ENCODE peak calls at places on chromosomes 6 and 20, in six cellular contexts. R, M, E, V, F and B are unnamed samples.

GRCh38 chr20:47263502-47264084 is 92.9 kb downstream of the ZMYND8 start:
- DNase-seq in R (no peak), M (no peak), E (no peak), V (no peak), F (no peak), B (peak; percentile 30)

GRCh38 chr6:35687658-35688604 is 784 bp downstream of the FKBP5 start:
- DNase-seq in R (peak; percentile 71), M (peak; percentile 93), E (peak; percentile 22), V (no peak), F (peak; percentile 67), B (peak; percentile 86)

GRCh38 chr6:80205404-80205803 is 98.9 kb downstream of the BCKDHB start:
- DNase-seq in R (no peak), M (no peak), E (no peak), V (no peak), F (no peak), B (no peak)

GRCh38 chr6:162264581-162264980 is 463.0 kb downstream of the PRKN start:
- DNase-seq in R (no peak), M (no peak), E (no peak), V (no peak), F (no peak), B (no peak)

GRCh38 chr6:1617466-1618304 is 8.0 kb downstream of the FOXC1 start:
- DNase-seq in R (no peak), M (peak; percentile 50), E (no peak), V (no peak), F (no peak), B (no peak)

GRCh38 chr20:10443936-10444335 is 8.8 kb downstream of the SLX4IP start:
- DNase-seq in R (no peak), M (no peak), E (no peak), V (no peak), F (no peak), B (no peak)

GRCh38 chr20:52768649-52769048 is 203.5 kb upstream of the TSHZ2 start:
- DNase-seq in R (no peak), M (no peak), E (no peak), V (no peak), F (no peak), B (no peak)

GRCh38 chr20:50806126-50806768 is 11.4 kb downstream of the BCAS4 start:
- DNase-seq in R (no peak), M (no peak), E (no peak), V (no peak), F (no peak), B (no peak)

GRCh38 chr6:158868122-158868480 is 48.9 kb upstream of the EZR start:
- DNase-seq in R (no peak), M (no peak), E (no peak), V (no peak), F (no peak), B (no peak)

GRCh38 chr6:158867381-158868121 is 48.4 kb upstream of the EZR start:
- DNase-seq in R (peak; percentile 54), M (no peak), E (no peak), V (no peak), F (no peak), B (peak; percentile 80)

GRCh38 chr6:158869010-158869603 is 49.9 kb upstream of the EZR start:
- DNase-seq in R (no peak), M (no peak), E (peak; percentile 47), V (peak; percentile 9), F (peak; percentile 28), B (peak; percentile 92)

GRCh38 chr6:158870418-158870957 is 51.3 kb upstream of the EZR start:
- DNase-seq in R (no peak), M (no peak), E (no peak), V (no peak), F (no peak), B (peak; percentile 73)

GRCh38 chr6:158869604-158870417 is 50.6 kb upstream of the EZR start:
- DNase-seq in R (peak; percentile 95), M (peak; percentile 96), E (peak; percentile 96), V (peak; percentile 96), F (peak; percentile 87), B (peak; percentile 99)
- TF ChIP-seq CTCF in R (peak; percentile 14), M (peak; percentile 35), E (no peak), V (peak; percentile 31), F (no peak), B (peak; percentile 31)

DNA sequence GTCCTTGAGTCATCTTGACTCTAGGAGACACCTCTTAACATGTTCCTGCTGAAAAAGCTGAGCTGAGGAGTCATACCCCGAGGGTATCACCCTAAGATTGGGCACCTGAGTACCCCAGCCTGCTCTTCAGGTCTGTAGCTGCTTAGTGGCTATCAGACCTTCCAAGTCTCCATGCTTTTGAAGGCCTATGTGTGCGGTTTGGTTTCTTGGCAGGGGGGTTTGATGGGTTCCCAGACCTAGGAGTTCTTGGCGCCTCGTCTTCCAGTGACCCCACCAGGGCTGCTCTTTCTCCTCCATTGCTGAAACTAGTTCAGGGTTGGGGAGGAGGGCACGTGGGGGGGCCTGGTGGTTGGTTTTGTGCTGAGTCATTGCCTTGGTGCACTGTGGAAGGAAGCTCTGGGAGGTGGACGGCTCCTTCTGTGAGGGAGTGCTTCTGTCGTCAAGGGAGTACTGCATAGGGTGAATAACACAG is 20.1 kb downstream of the IGF2R start:
- DNase-seq in R (no peak), M (peak; percentile 80), E (no peak), V (peak; percentile 65), F (no peak), B (no peak)
- H3K27ac ChIP-seq in R (no peak overlapping the region), M (peak overlapping the region; percentile 46), E (peak overlapping the region; percentile 15), V (peak overlapping the region; percentile 70), F (no peak overlapping the region), B (no peak overlapping the region)

DNA sequence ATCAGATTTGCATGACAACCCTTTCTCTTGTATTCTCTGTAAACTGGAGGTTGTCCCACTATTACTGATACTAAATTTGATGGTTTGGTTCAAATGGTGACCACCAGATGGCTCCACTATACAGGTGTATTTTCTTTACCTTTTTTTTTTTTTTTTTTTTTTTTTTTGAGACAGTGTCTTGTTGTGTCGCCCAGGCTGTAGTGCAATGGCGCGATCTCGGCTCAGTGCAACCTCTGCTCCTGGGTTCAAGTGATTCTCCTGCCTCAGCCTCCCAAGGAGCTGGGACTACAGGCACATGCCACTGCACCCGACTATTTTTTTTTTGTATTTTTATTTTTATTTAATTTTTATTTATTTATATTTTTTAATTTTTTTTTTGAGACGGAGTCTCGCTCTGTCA is 6.6 kb upstream of the WTAP start:
- DNase-seq in R (peak; percentile 49), M (no peak), E (peak; percentile 46), V (no peak), F (no peak), B (peak; percentile 78)
- TF ChIP-seq CTCF in R (peak; percentile 44), M (peak; percentile 43), E (peak; percentile 45), V (peak; percentile 47), F (peak; percentile 59), B (peak; percentile 74)

DNA sequence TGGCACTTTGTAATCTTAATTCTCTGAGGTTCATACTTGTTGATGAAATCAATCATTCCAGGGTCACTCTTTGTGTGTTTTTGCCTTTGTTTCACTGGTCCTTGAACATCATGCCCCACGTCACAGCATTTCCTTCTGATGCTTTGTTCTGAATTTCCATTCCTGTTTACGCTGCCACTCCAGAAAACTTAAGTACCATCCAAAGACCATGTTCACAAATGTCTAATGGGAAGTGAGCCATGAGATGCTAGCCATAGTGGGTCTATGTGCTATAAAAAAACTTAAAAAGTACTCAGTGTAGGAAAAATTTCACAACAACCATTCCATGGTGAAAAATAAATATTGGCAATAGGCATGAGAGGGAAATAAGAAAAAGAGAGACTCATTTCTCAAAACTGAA is 232.0 kb downstream of the IBTK start:
- DNase-seq in R (no peak), M (no peak), E (no peak), V (no peak), F (no peak), B (no peak)
- H3K27ac ChIP-seq in R (no peak overlapping the region), M (peak overlapping the region; percentile 66), E (peak overlapping the region; percentile 15), V (peak overlapping the region; percentile 90), F (no peak overlapping the region), B (no peak overlapping the region)